ENCODE peak calls at places on chromosomes 2 and 18, in eight cellular contexts. L is spleen, W is body of pancreas, V is right lobe of liver, X is breast epithelium, R is testis, H is heart left ventricle, Z is stomach. I is an unnamed sample.

GRCh38 chr18:245282-245847 is 22.5 kb downstream of the THOC1 start:
- DNase-seq in H (no peak), R (no peak), X (no peak), L (no peak), V (no peak), Z (no peak), W (no peak), I (no peak)

GRCh38 chr2:12010779-12011178 is 264.3 kb downstream of the LPIN1 start:
- DNase-seq in Z (no peak), X (no peak), W (no peak), L (no peak), V (no peak), R (no peak), H (no peak), I (no peak)

GRCh38 chr2:9800975-9801723 is 42.1 kb upstream of the TAF1B start:
- DNase-seq in X (peak; percentile 56), Z (no peak), W (no peak), H (no peak), V (peak; percentile 54), R (no peak), L (peak; percentile 77), I (no peak)

GRCh38 chr18:51266736-51267135 is 69.3 kb upstream of the MEX3C start:
- DNase-seq in W (no peak), X (no peak), V (no peak), H (no peak), L (no peak), R (no peak), Z (no peak), I (no peak)

GRCh38 chr2:86045541-86045940 is 60.1 kb downstream of the POLR1A start:
- DNase-seq in R (peak; percentile 9), X (peak; percentile 17), H (no peak), V (peak; percentile 37), W (no peak), L (no peak), Z (no peak), I (peak; percentile 14)

GRCh38 chr2:178865121-178865520 is 57.9 kb upstream of the TTN start:
- DNase-seq in Z (no peak), L (no peak), R (no peak), X (no peak), V (no peak), W (peak; percentile 31), H (no peak), I (no peak)

GRCh38 chr18:3186678-3187658 is 32.8 kb downstream of the MYOM1 start:
- DNase-seq in L (no peak), Z (no peak), R (no peak), X (no peak), W (peak; percentile 32), V (no peak), H (no peak), I (peak; percentile 25)

GRCh38 chr2:189683348-189683747 is 8.9 kb downstream of the ANKAR start:
- DNase-seq in H (no peak), Z (no peak), L (no peak), R (no peak), W (no peak), X (no peak), V (no peak), I (no peak)

GRCh38 chr2:188721231-188721630 is 252.9 kb upstream of the COL3A1 start:
- DNase-seq in V (no peak), L (no peak), X (no peak), R (no peak), W (no peak), H (no peak), Z (no peak), I (no peak)

DNA sequence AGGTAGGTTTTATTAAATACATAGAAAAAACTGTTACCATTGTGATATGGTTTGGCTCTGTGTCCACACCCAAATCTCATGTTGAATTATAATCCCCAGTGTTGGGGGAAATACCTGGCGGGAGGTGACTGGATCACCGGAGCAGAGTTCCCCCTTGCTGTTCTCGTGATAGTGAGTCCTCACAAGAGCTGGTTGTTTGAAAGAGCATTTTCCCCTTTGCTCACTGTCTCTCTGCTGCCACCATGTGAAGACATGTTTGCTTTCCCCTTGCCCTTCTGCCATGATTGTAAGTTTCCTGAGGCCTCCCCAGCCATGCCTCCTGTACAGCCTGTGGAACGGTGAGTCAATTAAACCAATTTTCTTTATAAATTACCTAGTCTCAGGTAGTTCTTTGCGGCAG is 352.7 kb upstream of the SLC39A10 start:
- DNase-seq in W (no peak), Z (no peak), V (no peak), H (no peak), R (peak; percentile 18), L (no peak), X (no peak), I (no peak)
- TF ChIP-seq CTCF in W (no peak), Z (no peak), V (no peak), H (no peak), R (no peak), L (no peak), X (no peak), I (no peak)

DNA sequence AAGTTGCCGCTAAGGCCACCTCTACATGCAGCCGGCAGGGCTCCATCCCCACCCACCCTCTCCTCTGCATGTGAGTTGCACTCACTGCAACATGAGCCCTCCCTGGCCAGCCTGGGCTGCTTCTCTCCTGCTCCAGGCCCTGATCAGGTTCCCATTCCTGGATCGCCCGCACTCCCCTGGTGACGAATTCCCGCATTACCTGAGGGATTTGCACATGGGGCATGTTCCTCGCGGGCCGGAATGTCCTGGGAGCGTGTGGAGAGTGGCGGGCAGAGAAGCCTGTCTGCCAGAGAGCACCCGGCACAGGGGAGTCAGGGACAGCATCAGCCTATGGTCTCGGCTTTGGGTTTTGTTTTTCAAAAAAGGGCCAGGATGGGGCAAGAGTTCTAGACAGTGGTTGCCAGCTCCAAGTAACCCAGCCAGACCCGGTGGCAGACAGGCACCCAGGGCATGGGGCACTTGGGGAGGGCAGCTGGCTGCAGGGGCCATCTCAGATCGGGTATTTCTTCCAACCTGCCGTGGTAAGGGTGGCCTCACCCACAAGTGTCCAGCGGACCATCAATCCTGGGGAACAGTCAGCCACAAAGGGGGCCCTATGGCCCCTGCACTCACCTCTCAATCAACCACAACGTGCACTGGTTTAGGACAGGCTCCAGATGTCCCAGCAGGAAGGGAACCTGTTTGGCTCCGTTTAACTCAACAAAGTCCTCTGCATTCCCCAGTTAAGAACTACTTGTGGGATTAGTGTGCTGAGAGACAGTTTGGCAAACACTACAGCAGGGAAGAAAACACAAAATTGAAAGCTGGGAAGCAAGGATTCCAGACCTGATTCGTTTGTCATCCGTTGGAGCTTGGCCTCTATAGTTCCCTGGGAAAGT is 187.7 kb downstream of the SMAD7 start:
- DNase-seq in R (no peak), Z (no peak), H (no peak), V (peak; percentile 48), X (no peak), W (no peak), L (no peak), I (no peak)
- TF ChIP-seq POLR2A in R (no peak), Z (no peak), H (no peak), V (no peak), X (no peak), W (no peak), L (no peak), I (no peak)

DNA sequence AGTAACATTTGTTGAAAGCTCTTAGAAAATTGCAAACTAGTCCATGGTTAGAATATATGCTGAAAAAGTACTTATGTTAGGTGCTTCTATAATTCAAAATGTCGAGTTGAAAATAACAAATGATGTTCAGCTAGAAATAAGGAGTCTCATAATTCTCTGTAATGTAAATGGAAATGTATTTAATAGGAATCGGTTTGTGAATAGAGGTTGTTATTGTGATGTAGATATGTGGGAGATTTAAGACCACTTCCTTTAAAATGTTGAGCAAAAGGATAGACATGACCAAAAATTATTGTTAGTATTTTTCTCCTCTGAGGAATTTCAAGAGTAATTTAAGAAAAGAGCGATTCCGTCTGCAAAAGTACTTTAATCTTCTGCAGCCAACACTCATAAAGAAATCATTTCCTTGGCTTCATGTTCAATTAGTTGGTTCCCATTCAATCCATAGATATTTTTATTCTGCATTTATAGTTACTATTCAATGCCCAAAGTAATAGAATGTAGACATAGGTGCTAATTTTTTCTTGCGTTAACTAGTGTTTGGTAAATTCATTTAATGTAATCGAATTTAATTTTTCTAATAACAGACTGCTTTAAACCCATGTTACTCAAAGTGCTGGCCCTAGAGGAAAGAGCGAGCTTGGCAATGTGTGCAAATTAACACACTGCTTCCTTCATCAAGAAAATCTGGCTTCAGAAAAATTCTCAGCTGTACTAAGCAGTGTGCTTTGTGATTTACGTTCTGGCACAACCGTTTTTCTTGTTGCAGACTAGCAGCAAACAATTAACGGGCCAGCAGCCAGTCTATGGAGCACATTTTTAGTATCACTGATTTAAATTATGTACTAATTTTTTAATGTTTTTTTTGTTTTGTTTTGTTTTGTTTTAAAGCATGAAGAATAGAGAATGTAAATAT is 32.2 kb downstream of the FN1 start:
- DNase-seq in L (no peak), V (no peak), W (no peak), Z (no peak), H (no peak), R (no peak), X (no peak), I (no peak)
- H3K36me3 ChIP-seq in L (no peaks in the 10 kb centered on the region), V (peaks cover 84% of the 10 kb centered on the region), W (no peaks in the 10 kb centered on the region), Z (peaks cover 76% of the 10 kb centered on the region), H (peaks cover 68% of the 10 kb centered on the region), R (no peaks in the 10 kb centered on the region), X (no peaks in the 10 kb centered on the region), I (no peaks in the 10 kb centered on the region)

GRCh38 chr2:230942371-230942770 is 17.3 kb upstream of the GPR55 start:
- DNase-seq in W (no peak), H (peak; percentile 39), Z (peak; percentile 11), L (no peak), R (no peak), X (no peak), V (no peak), I (no peak)
- TF ChIP-seq CTCF in W (no peak), H (no peak), Z (no peak), L (no peak), R (no peak), X (no peak), V (no peak), I (no peak)

GRCh38 chr2:64454316-64455030 is 511 bp downstream of the LGALSL start:
- DNase-seq in H (peak; percentile 75), R (peak; percentile 79), W (peak; percentile 65), L (peak; percentile 90), V (peak; percentile 72), X (peak; percentile 56), Z (peak; percentile 65), I (peak; percentile 71)

GRCh38 chr2:64456298-64456697 is 2.3 kb downstream of the LGALSL start:
- DNase-seq in Z (no peak), W (peak; percentile 50), R (no peak), L (no peak), H (no peak), V (no peak), X (no peak), I (no peak)

GRCh38 chr2:64455031-64455332 is 1.0 kb downstream of the LGALSL start:
- DNase-seq in V (no peak), H (no peak), Z (no peak), W (no peak), R (no peak), X (no peak), L (no peak), I (no peak)

GRCh38 chr2:64455545-64455944 is 1.6 kb downstream of the LGALSL start:
- DNase-seq in V (no peak), Z (no peak), W (no peak), R (no peak), L (no peak), H (no peak), X (no peak), I (no peak)

DNA sequence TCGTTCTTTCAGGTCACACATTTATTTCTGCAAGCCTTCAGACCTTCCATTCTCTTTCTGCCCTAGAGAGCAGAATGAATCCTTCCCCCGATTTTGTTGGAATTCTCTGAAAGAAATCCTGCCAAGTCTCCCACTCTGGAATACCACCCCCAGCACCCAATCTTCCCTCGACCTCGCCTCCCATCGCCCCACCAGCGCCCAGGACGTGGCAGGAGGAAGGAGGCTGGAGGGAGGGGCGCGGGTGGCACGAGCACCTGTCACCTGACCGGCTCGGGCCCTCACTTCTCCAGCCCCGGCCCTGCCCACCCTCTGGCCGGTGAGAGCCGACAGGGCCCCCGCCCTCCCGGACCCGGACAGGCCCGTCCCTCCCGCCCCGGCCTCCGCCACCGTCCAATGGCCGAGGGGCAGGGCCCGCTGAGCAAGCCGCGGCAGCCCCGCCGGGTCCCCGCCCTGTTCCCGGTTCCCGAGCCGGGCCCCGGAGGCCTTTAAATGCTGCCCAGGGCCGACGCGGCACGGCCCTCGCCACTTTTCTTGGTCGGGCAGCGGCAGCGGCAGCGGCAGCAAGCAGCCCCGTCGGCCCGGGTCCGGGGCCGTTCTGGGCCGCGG is at the start of gene LGALSL:
- DNase-seq in L (peak; percentile 91), W (peak; percentile 88), H (peak; percentile 89), R (peak; percentile 81), X (peak; percentile 76), V (peak; percentile 85), Z (peak; percentile 90), I (peak; percentile 76)
- TF ChIP-seq POLR2A in L (peak; percentile 45), W (peak; percentile 75), H (peak; percentile 70), R (no peak), X (peak; percentile 33), V (peak; percentile 89), Z (no peak), I (peak; percentile 66)